ENCODE peak calls at places on chromosomes 5 and 9, in eight cellular contexts. One of them, this sample, is unnamed. For H3K36me3, the result is how much of the 10 kb centered on the place peaks cover.

GRCh38 chr9:91534374-91534773 is 110.7 kb upstream of the NFIL3 start:
- DNase-seq in brain microvascular endothelial cell: peak
- DNase-seq in hepatocyte: peak
- DNase-seq in small intestine: no peak
- DNase-seq in CD4-positive, alpha-beta memory T cell: no peak
- DNase-seq in right atrium auricular region: no peak
- DNase-seq in breast epithelium: no peak
- DNase-seq in heart left ventricle: no peak
- DNase-seq in this sample: no peak

GRCh38 chr9:84054341-84055010 is 73.9 kb downstream of the RMI1 start:
- DNase-seq in hepatocyte: no peak
- DNase-seq in brain microvascular endothelial cell: peak
- DNase-seq in breast epithelium: no peak
- DNase-seq in small intestine: no peak
- DNase-seq in right atrium auricular region: no peak
- DNase-seq in heart left ventricle: no peak
- DNase-seq in CD4-positive, alpha-beta memory T cell: no peak
- DNase-seq in this sample: no peak

GRCh38 chr9:12391839-12392509 is 301.2 kb upstream of the TYRP1 start:
- DNase-seq in brain microvascular endothelial cell: no peak
- DNase-seq in small intestine: no peak
- DNase-seq in right atrium auricular region: no peak
- DNase-seq in heart left ventricle: no peak
- DNase-seq in hepatocyte: no peak
- DNase-seq in breast epithelium: no peak
- DNase-seq in CD4-positive, alpha-beta memory T cell: no peak
- DNase-seq in this sample: no peak

GRCh38 chr9:110969971-110970381 is 68.3 kb downstream of the LPAR1 start:
- DNase-seq in CD4-positive, alpha-beta memory T cell: no peak
- DNase-seq in right atrium auricular region: no peak
- DNase-seq in heart left ventricle: no peak
- DNase-seq in breast epithelium: no peak
- DNase-seq in small intestine: peak
- DNase-seq in hepatocyte: peak
- DNase-seq in brain microvascular endothelial cell: peak
- DNase-seq in this sample: no peak

GRCh38 chr9:36276840-36277239 is 18.6 kb upstream of the GNE start:
- DNase-seq in small intestine: no peak
- DNase-seq in brain microvascular endothelial cell: peak
- DNase-seq in right atrium auricular region: no peak
- DNase-seq in hepatocyte: peak
- DNase-seq in heart left ventricle: no peak
- DNase-seq in CD4-positive, alpha-beta memory T cell: no peak
- DNase-seq in breast epithelium: no peak
- DNase-seq in this sample: no peak

GRCh38 chr5:81856948-81857928 is 106.3 kb upstream of the SSBP2 start:
- DNase-seq in small intestine: no peak
- DNase-seq in CD4-positive, alpha-beta memory T cell: no peak
- DNase-seq in right atrium auricular region: peak
- DNase-seq in heart left ventricle: peak
- DNase-seq in brain microvascular endothelial cell: no peak
- DNase-seq in hepatocyte: peak
- DNase-seq in breast epithelium: peak
- DNase-seq in this sample: no peak

GRCh38 chr5:130529716-130530485 is 625.6 kb downstream of the CHSY3 start:
- DNase-seq in CD4-positive, alpha-beta memory T cell: no peak
- DNase-seq in brain microvascular endothelial cell: no peak
- DNase-seq in breast epithelium: no peak
- DNase-seq in right atrium auricular region: no peak
- DNase-seq in small intestine: no peak
- DNase-seq in hepatocyte: no peak
- DNase-seq in heart left ventricle: no peak
- DNase-seq in this sample: no peak

GRCh38 chr5:147979761-147980160 is 73.4 kb upstream of the C5orf46 start:
- DNase-seq in small intestine: no peak
- DNase-seq in right atrium auricular region: no peak
- DNase-seq in heart left ventricle: no peak
- DNase-seq in CD4-positive, alpha-beta memory T cell: no peak
- DNase-seq in breast epithelium: no peak
- DNase-seq in hepatocyte: no peak
- DNase-seq in brain microvascular endothelial cell: no peak
- DNase-seq in this sample: no peak

GRCh38 chr9:78788101-78788500 is 491.2 kb downstream of the PSAT1 start:
- DNase-seq in small intestine: no peak
- DNase-seq in breast epithelium: no peak
- DNase-seq in brain microvascular endothelial cell: peak
- DNase-seq in right atrium auricular region: no peak
- DNase-seq in heart left ventricle: no peak
- DNase-seq in CD4-positive, alpha-beta memory T cell: no peak
- DNase-seq in hepatocyte: no peak
- DNase-seq in this sample: no peak

GRCh38 chr9:82167296-82167695 is 178.7 kb downstream of the SPATA31D1 start:
- DNase-seq in small intestine: no peak
- DNase-seq in heart left ventricle: no peak
- DNase-seq in breast epithelium: no peak
- DNase-seq in hepatocyte: no peak
- DNase-seq in CD4-positive, alpha-beta memory T cell: no peak
- DNase-seq in right atrium auricular region: no peak
- DNase-seq in brain microvascular endothelial cell: no peak
- DNase-seq in this sample: no peak

GRCh38 chr5:89572696-89573095 is 689.7 kb upstream of the MEF2C start:
- DNase-seq in CD4-positive, alpha-beta memory T cell: no peak
- DNase-seq in right atrium auricular region: no peak
- DNase-seq in heart left ventricle: no peak
- DNase-seq in breast epithelium: no peak
- DNase-seq in brain microvascular endothelial cell: peak
- DNase-seq in hepatocyte: no peak
- DNase-seq in small intestine: no peak
- DNase-seq in this sample: no peak

GRCh38 chr5:84373506-84373905 is 11.2 kb downstream of the EDIL3 start:
- DNase-seq in heart left ventricle: no peak
- DNase-seq in CD4-positive, alpha-beta memory T cell: no peak
- DNase-seq in brain microvascular endothelial cell: no peak
- DNase-seq in hepatocyte: no peak
- DNase-seq in right atrium auricular region: no peak
- DNase-seq in breast epithelium: no peak
- DNase-seq in small intestine: no peak
- DNase-seq in this sample: no peak

GRCh38 chr5:23289162-23289561 is 218.2 kb upstream of the PRDM9 start:
- DNase-seq in breast epithelium: no peak
- DNase-seq in right atrium auricular region: no peak
- DNase-seq in heart left ventricle: no peak
- DNase-seq in brain microvascular endothelial cell: no peak
- DNase-seq in small intestine: no peak
- DNase-seq in hepatocyte: no peak
- DNase-seq in CD4-positive, alpha-beta memory T cell: no peak
- DNase-seq in this sample: no peak

GRCh38 chr9:113454914-113455761 is 8.4 kb upstream of the RGS3 start:
- DNase-seq in CD4-positive, alpha-beta memory T cell: no peak
- DNase-seq in breast epithelium: no peak
- DNase-seq in brain microvascular endothelial cell: peak
- DNase-seq in small intestine: peak
- DNase-seq in hepatocyte: peak
- DNase-seq in right atrium auricular region: peak
- DNase-seq in heart left ventricle: peak
- DNase-seq in this sample: no peak

GRCh38 chr5:66757219-66757833 is 161.1 kb downstream of the MAST4 start:
- DNase-seq in CD4-positive, alpha-beta memory T cell: peak
- DNase-seq in hepatocyte: peak
- DNase-seq in heart left ventricle: peak
- DNase-seq in brain microvascular endothelial cell: peak
- DNase-seq in breast epithelium: no peak
- DNase-seq in right atrium auricular region: peak
- DNase-seq in small intestine: peak
- DNase-seq in this sample: no peak

GRCh38 chr9:25830381-25830780 is 152.1 kb upstream of the TUSC1 start:
- DNase-seq in brain microvascular endothelial cell: no peak
- DNase-seq in right atrium auricular region: no peak
- DNase-seq in breast epithelium: no peak
- DNase-seq in small intestine: no peak
- DNase-seq in heart left ventricle: no peak
- DNase-seq in CD4-positive, alpha-beta memory T cell: no peak
- DNase-seq in hepatocyte: no peak
- DNase-seq in this sample: no peak

GRCh38 chr5:153153086-153153485 is 337.4 kb upstream of the GRIA1 start:
- DNase-seq in right atrium auricular region: no peak
- DNase-seq in brain microvascular endothelial cell: no peak
- DNase-seq in hepatocyte: no peak
- DNase-seq in breast epithelium: no peak
- DNase-seq in CD4-positive, alpha-beta memory T cell: no peak
- DNase-seq in small intestine: no peak
- DNase-seq in heart left ventricle: no peak
- DNase-seq in this sample: no peak

GRCh38 chr5:179936976-179937681 is 29.4 kb upstream of the TBC1D9B start:
- DNase-seq in small intestine: no peak
- DNase-seq in breast epithelium: no peak
- DNase-seq in right atrium auricular region: no peak
- DNase-seq in hepatocyte: no peak
- DNase-seq in brain microvascular endothelial cell: no peak
- DNase-seq in heart left ventricle: no peak
- DNase-seq in CD4-positive, alpha-beta memory T cell: no peak
- DNase-seq in this sample: no peak

GRCh38 chr5:125199373-125199772 is 452.9 kb upstream of the ZNF608 start:
- DNase-seq in breast epithelium: no peak
- DNase-seq in heart left ventricle: no peak
- DNase-seq in CD4-positive, alpha-beta memory T cell: no peak
- DNase-seq in small intestine: no peak
- DNase-seq in hepatocyte: no peak
- DNase-seq in brain microvascular endothelial cell: no peak
- DNase-seq in right atrium auricular region: no peak
- DNase-seq in this sample: no peak

GRCh38 chr9:78030553-78031270 is 899 bp downstream of the GNAQ start:
- DNase-seq in brain microvascular endothelial cell: no peak
- DNase-seq in heart left ventricle: peak
- DNase-seq in CD4-positive, alpha-beta memory T cell: peak
- DNase-seq in right atrium auricular region: no peak
- DNase-seq in small intestine: peak
- DNase-seq in hepatocyte: peak
- DNase-seq in breast epithelium: no peak
- DNase-seq in this sample: peak

GRCh38 chr5:72171667-72172066 is 64.4 kb downstream of the MAP1B start:
- DNase-seq in brain microvascular endothelial cell: no peak
- DNase-seq in heart left ventricle: peak
- DNase-seq in CD4-positive, alpha-beta memory T cell: no peak
- DNase-seq in right atrium auricular region: no peak
- DNase-seq in small intestine: no peak
- DNase-seq in hepatocyte: no peak
- DNase-seq in breast epithelium: no peak
- DNase-seq in this sample: no peak

GRCh38 chr5:4420177-4420576 is 720.0 kb upstream of the ADAMTS16 start:
- DNase-seq in right atrium auricular region: no peak
- DNase-seq in heart left ventricle: no peak
- DNase-seq in small intestine: no peak
- DNase-seq in hepatocyte: no peak
- DNase-seq in breast epithelium: no peak
- DNase-seq in brain microvascular endothelial cell: no peak
- DNase-seq in CD4-positive, alpha-beta memory T cell: no peak
- DNase-seq in this sample: no peak
- H3K36me3 ChIP-seq in right atrium auricular region: under half
- H3K36me3 ChIP-seq in heart left ventricle: under half
- H3K36me3 ChIP-seq in small intestine: under half
- H3K36me3 ChIP-seq in hepatocyte: under half
- H3K36me3 ChIP-seq in breast epithelium: under half
- H3K36me3 ChIP-seq in brain microvascular endothelial cell: under half
- H3K36me3 ChIP-seq in CD4-positive, alpha-beta memory T cell: under half
- H3K36me3 ChIP-seq in this sample: under half

DNA sequence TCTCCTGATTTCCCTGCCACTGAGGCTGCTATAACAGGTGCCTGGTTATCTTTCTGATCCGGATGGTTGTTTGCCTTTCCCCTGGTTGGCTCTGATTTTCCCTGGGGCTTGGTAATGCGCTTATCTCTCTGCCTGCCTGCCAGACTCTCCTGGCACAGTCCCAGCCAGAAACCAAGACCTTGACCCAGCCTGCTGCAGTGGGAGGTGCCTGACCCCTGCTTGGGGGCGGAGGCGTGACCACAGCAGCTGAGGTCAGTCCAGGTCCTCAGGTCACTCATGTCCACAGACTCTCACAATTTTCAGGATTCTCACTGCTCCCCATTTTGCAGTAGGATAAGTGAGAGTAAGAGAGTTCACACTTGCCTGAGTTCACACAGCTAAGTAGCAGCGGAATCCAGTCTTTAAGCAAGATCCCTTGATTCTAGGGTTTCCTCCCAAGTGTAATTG is 24.4 kb upstream of the SYNPO start:
- DNase-seq in right atrium auricular region: no peak
- DNase-seq in brain microvascular endothelial cell: no peak
- DNase-seq in breast epithelium: no peak
- DNase-seq in small intestine: peak
- DNase-seq in heart left ventricle: peak
- DNase-seq in hepatocyte: no peak
- DNase-seq in CD4-positive, alpha-beta memory T cell: no peak
- DNase-seq in this sample: no peak
- H3K27ac ChIP-seq in right atrium auricular region: peak
- H3K27ac ChIP-seq in brain microvascular endothelial cell: no peak
- H3K27ac ChIP-seq in breast epithelium: peak
- H3K27ac ChIP-seq in small intestine: peak
- H3K27ac ChIP-seq in heart left ventricle: peak
- H3K27ac ChIP-seq in hepatocyte: peak
- H3K27ac ChIP-seq in CD4-positive, alpha-beta memory T cell: no peak
- H3K27ac ChIP-seq in this sample: no peak

GRCh38 chr9:136395345-136396218 is 4.4 kb downstream of the SNAPC4 start:
- DNase-seq in small intestine: peak
- DNase-seq in CD4-positive, alpha-beta memory T cell: no peak
- DNase-seq in right atrium auricular region: no peak
- DNase-seq in brain microvascular endothelial cell: no peak
- DNase-seq in breast epithelium: no peak
- DNase-seq in hepatocyte: no peak
- DNase-seq in heart left ventricle: no peak
- DNase-seq in this sample: no peak
- H3K36me3 ChIP-seq in small intestine: under half
- H3K36me3 ChIP-seq in CD4-positive, alpha-beta memory T cell: under half
- H3K36me3 ChIP-seq in right atrium auricular region: half or more
- H3K36me3 ChIP-seq in brain microvascular endothelial cell: half or more
- H3K36me3 ChIP-seq in breast epithelium: under half
- H3K36me3 ChIP-seq in hepatocyte: under half
- H3K36me3 ChIP-seq in heart left ventricle: half or more
- H3K36me3 ChIP-seq in this sample: half or more

GRCh38 chr9:32486839-32487562 is 39.0 kb downstream of the RIGI start:
- DNase-seq in breast epithelium: no peak
- DNase-seq in CD4-positive, alpha-beta memory T cell: no peak
- DNase-seq in heart left ventricle: no peak
- DNase-seq in brain microvascular endothelial cell: peak
- DNase-seq in hepatocyte: no peak
- DNase-seq in right atrium auricular region: no peak
- DNase-seq in small intestine: peak
- DNase-seq in this sample: no peak
- H3K27ac ChIP-seq in breast epithelium: no peak
- H3K27ac ChIP-seq in CD4-positive, alpha-beta memory T cell: no peak
- H3K27ac ChIP-seq in heart left ventricle: no peak
- H3K27ac ChIP-seq in brain microvascular endothelial cell: peak
- H3K27ac ChIP-seq in hepatocyte: no peak
- H3K27ac ChIP-seq in right atrium auricular region: no peak
- H3K27ac ChIP-seq in small intestine: no peak
- H3K27ac ChIP-seq in this sample: no peak